ENCODE peak calls at places on chromosomes 3 and 15, in five cellular contexts. M, I, O, V and S are unnamed samples. For H3K4me1, H3K27me3 and H3K9me3, the result is how much of the 10 kb centered on the place peaks cover.

GRCh38 chr15:41487802-41488201 is 5.9 kb upstream of the ITPKA start:
- DNase-seq in M (peak), I (no peak), O (no peak), V (no peak), S (no peak)

GRCh38 chr3:77051927-77052542 is 12.1 kb downstream of the ROBO2 start:
- DNase-seq in M (no peak), I (no peak), O (no peak), V (no peak), S (no peak)

GRCh38 chr15:88890495-88890894 is 4.8 kb downstream of the HAPLN3 start:
- DNase-seq in M (no peak), I (no peak), O (no peak), V (no peak), S (no peak)

GRCh38 chr3:88188436-88188835 is 38.7 kb downstream of the C3orf38 start:
- DNase-seq in M (no peak), I (peak), O (no peak), V (no peak), S (no peak)

GRCh38 chr15:100877551-100877950 is 2.1 kb upstream of the ALDH1A3 start:
- DNase-seq in M (no peak), I (no peak), O (no peak), V (no peak), S (no peak)

GRCh38 chr3:194971965-194972364 is 286.3 kb downstream of the FAM43A start:
- DNase-seq in M (no peak), I (no peak), O (no peak), V (no peak), S (no peak)

GRCh38 chr3:197421021-197421420 is 122.6 kb upstream of the DLG1 start:
- DNase-seq in M (no peak), I (no peak), O (no peak), V (no peak), S (no peak)

GRCh38 chr15:39624806-39625205 is 43.9 kb downstream of the THBS1 start:
- DNase-seq in M (peak), I (peak), O (peak), V (no peak), S (no peak)

GRCh38 chr3:182671942-182672341 is 121.4 kb upstream of the ATP11B start:
- DNase-seq in M (peak), I (no peak), O (no peak), V (no peak), S (no peak)

GRCh38 chr15:62899090-62899493 is 143.5 kb upstream of the TPM1 start:
- DNase-seq in M (no peak), I (no peak), O (peak), V (no peak), S (no peak)

GRCh38 chr3:37588761-37589160 is 272.9 kb upstream of the CTDSPL start:
- DNase-seq in M (no peak), I (no peak), O (no peak), V (no peak), S (no peak)

GRCh38 chr3:159748408-159748807 is 240.2 kb upstream of the IL12A start:
- DNase-seq in M (no peak), I (no peak), O (no peak), V (no peak), S (no peak)

GRCh38 chr3:150384517-150385212 is 23.4 kb upstream of the TSC22D2 start:
- DNase-seq in M (peak), I (no peak), O (peak), V (peak), S (peak)

GRCh38 chr3:172152869-172153268 is 113.5 kb downstream of the FNDC3B start:
- DNase-seq in M (peak), I (no peak), O (no peak), V (no peak), S (no peak)
- H3K4me1 ChIP-seq in M (under half), I (half or more), O (under half), V (under half), S (under half)

DNA sequence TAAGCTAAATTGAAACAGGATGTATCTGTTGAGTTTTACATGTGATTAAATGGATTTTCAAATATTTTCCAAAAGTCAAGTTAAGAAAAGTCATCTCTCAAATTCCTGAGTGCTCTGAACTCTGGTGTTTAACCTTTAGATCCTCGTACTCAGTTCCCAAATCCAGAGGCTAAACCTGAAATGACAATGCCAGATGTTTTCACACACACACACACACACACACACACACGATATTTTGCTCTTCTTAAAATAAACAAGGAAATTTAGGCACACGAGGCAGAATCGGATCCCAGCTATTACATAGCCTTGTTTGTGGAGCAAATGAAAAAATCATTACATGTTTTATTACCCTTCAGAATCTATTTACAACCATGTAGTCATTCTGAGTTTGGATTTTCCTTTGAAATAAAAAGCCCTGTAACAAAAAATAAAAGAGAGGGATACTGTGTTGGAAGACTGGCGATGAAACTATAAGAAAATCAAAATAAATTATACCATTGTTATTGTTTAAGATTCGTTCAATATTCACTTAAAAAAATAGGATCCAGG is 20.6 kb upstream of the UBE2E1 start:
- DNase-seq in M (no peak), I (no peak), O (no peak), V (no peak), S (no peak)
- H3K27me3 ChIP-seq in M (under half), I (under half), O (under half), V (under half), S (under half)

GRCh38 chr3:33119891-33120290 is 6.1 kb downstream of the CRTAP start:
- DNase-seq in M (no peak), I (no peak), O (no peak), V (no peak), S (no peak)
- H3K9me3 ChIP-seq in M (under half), I (under half), O (under half), V (under half), S (under half)

GRCh38 chr3:50635066-50635465 is 18.1 kb downstream of the MAPKAPK3 start:
- DNase-seq in M (no peak), I (no peak), O (no peak), V (no peak), S (no peak)
- H3K4me1 ChIP-seq in M (under half), I (under half), O (under half), V (under half), S (under half)

GRCh38 chr3:10949197-10949596 is 43.4 kb upstream of the SLC6A1 start:
- DNase-seq in M (no peak), I (no peak), O (no peak), V (no peak), S (no peak)
- H3K27me3 ChIP-seq in M (under half), I (under half), O (under half), V (under half), S (under half)

GRCh38 chr3:46763178-46763577 is 45.5 kb upstream of the PRSS50 start:
- DNase-seq in M (no peak), I (no peak), O (no peak), V (no peak), S (no peak)

GRCh38 chr3:46764206-46764605 is 46.5 kb upstream of the PRSS50 start:
- DNase-seq in M (no peak), I (no peak), O (no peak), V (no peak), S (no peak)

DNA sequence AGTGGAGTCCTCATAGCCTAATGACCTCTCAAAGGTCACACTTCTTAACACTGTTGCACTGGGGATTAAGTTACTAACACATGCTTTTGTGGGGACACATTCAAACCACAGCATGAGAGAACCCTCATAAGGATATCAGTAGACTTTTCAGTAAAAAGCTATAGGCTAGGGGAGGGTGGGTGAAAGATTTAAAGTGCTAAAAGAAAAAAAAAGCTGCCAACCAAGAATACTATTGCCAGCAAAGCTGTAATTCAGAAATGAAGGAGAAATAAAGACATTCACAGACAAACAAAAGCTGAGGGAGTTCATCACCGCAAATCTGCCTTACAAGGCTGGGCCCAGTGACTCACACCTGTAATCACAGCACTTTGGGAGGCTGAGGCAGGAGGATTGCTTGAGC is 50.4 kb upstream of the PRSS50 start:
- DNase-seq in M (no peak), I (no peak), O (no peak), V (no peak), S (no peak)
- H3K9me3 ChIP-seq in M (under half), I (under half), O (under half), V (under half), S (under half)

DNA sequence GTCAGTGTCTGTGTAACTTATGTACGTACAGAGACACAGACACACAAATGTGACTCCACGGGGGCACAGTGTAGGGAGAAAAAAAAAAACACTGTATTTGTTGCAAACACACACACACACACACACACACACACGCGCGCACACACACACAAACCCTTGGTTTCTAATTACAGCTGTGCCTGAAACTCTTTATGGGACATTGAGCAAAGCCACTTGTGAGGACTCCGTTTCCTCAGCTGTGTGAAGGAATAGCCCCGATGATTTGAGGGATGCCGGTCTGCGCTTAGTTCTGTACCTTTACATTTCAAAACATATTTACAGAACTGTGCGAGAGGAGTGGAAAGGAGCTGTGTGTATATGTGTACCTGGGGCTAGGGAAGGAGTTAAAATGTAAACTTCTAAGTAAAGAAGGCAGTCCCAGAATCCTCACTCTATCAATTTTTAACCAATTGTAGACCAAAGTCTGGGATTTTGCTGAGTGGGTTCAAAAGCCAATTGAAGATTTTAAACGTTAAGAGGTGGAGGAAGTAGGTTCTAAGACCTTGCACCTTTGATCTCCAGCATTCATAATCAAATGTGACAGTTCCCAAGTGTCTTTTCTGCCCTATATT is 5.3 kb upstream of the BCL6 start:
- DNase-seq in M (peak), I (peak), O (peak), V (peak), S (no peak)
- H3K4me1 ChIP-seq in M (under half), I (under half), O (under half), V (under half), S (under half)

GRCh38 chr15:29969587-29970401 is 113.0 kb upstream of the GOLGA8J start:
- DNase-seq in M (no peak), I (no peak), O (no peak), V (no peak), S (no peak)
- H3K27me3 ChIP-seq in M (half or more), I (under half), O (under half), V (under half), S (under half)

GRCh38 chr3:210649-211048 is 14.1 kb downstream of the CHL1 start:
- DNase-seq in M (no peak), I (no peak), O (no peak), V (no peak), S (no peak)
- H3K9me3 ChIP-seq in M (under half), I (under half), O (under half), V (under half), S (under half)

GRCh38 chr15:45705510-45706473 is 71.0 kb downstream of the SQOR start:
- DNase-seq in M (peak), I (peak), O (peak), V (peak), S (peak)
- H3K4me1 ChIP-seq in M (under half), I (under half), O (under half), V (under half), S (under half)